ENCODE peak calls at places on chromosomes 5 and 9, in five cellular contexts. V is suprapubic skin, Z is ascending aorta, O is tibial artery, D is MM.1S. C is an unnamed sample.
A peak's percentile ranks its signal among the peaks of the same experiment; 100 is the strongest.

GRCh38 chr5:178940569-178941360 is at the start of gene ZNF454:
- DNase-seq in Z (peak; percentile 35), V (peak; percentile 92), D (no peak), O (peak; percentile 93), C (peak; percentile 91)

GRCh38 chr9:95425910-95426551 is 90.7 kb downstream of the PTCH1 start:
- DNase-seq in V (no peak), Z (no peak), D (peak; percentile 42), O (no peak), C (no peak)

GRCh38 chr9:123358181-123358894 is 2.3 kb downstream of the CRB2 start:
- DNase-seq in V (no peak), D (no peak), O (no peak), Z (no peak), C (no peak)

GRCh38 chr5:87258507-87258906 is 9.2 kb upstream of the RASA1 start:
- DNase-seq in O (no peak), D (peak; percentile 67), V (no peak), Z (no peak), C (no peak)

GRCh38 chr5:157816682-157817268 is 42.2 kb downstream of the CLINT1 start:
- DNase-seq in V (no peak), D (peak; percentile 26), O (no peak), Z (no peak), C (no peak)

GRCh38 chr5:175688352-175689146 is 30.7 kb downstream of the HRH2 start:
- DNase-seq in D (no peak), V (no peak), O (peak; percentile 53), Z (no peak), C (peak; percentile 54)

GRCh38 chr5:73027361-73027760 is 71.5 kb downstream of the FCHO2 start:
- DNase-seq in O (no peak), D (no peak), V (no peak), Z (no peak), C (no peak)

GRCh38 chr9:77793909-77794308 is 145.8 kb upstream of the GNA14 start:
- DNase-seq in V (no peak), O (no peak), D (no peak), Z (no peak), C (no peak)

GRCh38 chr9:99785010-99785590 is 36.6 kb upstream of the NR4A3 start:
- DNase-seq in O (no peak), D (no peak), Z (no peak), V (no peak), C (no peak)

GRCh38 chr9:21778300-21778699 is 24.1 kb upstream of the MTAP start:
- DNase-seq in V (no peak), D (no peak), Z (no peak), O (no peak), C (no peak)

GRCh38 chr5:158629591-158630312 is 470.0 kb downstream of the EBF1 start:
- DNase-seq in V (no peak), D (no peak), O (no peak), Z (no peak), C (no peak)

GRCh38 chr9:136372561-136373299 is 739 bp downstream of the CARD9 start:
- DNase-seq in Z (no peak), O (no peak), D (no peak), V (no peak), C (peak; percentile 93)

GRCh38 chr5:105230516-105230915 is 1667.9 kb upstream of the NUDT12 start:
- DNase-seq in O (no peak), D (no peak), Z (no peak), V (no peak), C (no peak)

GRCh38 chr5:54669845-54670635 is 152.5 kb downstream of the SNX18 start:
- DNase-seq in D (no peak), O (no peak), Z (no peak), V (no peak), C (no peak)

GRCh38 chr9:115923903-115924668 is 229.5 kb upstream of the PAPPA start:
- DNase-seq in D (no peak), Z (no peak), V (no peak), O (no peak), C (no peak)

GRCh38 chr9:121765021-121765950 is 113.9 kb downstream of the DAB2IP start:
- DNase-seq in O (peak; percentile 85), Z (no peak), V (no peak), D (no peak), C (peak; percentile 65)

GRCh38 chr9:124429530-124429867 is 14.3 kb upstream of the PSMB7 start:
- DNase-seq in D (no peak), V (peak; percentile 12), Z (no peak), O (no peak), C (no peak)

GRCh38 chr9:87213948-87214347 is 266.6 kb upstream of the GAS1 start:
- DNase-seq in O (no peak), V (no peak), Z (no peak), D (no peak), C (no peak)

GRCh38 chr9:19641046-19641445 is 147.8 kb downstream of the SLC24A2 start:
- DNase-seq in D (no peak), V (no peak), O (no peak), Z (no peak), C (no peak)

GRCh38 chr5:108521841-108522506 is 140.1 kb upstream of the FBXL17 start:
- DNase-seq in V (no peak), O (no peak), D (peak; percentile 76), Z (no peak), C (no peak)

GRCh38 chr5:14173419-14174234 is 30.5 kb downstream of the TRIO start:
- DNase-seq in V (no peak), D (no peak), O (no peak), Z (no peak), C (no peak)

GRCh38 chr9:134781895-134782294 is 98.7 kb upstream of the FCN2 start:
- DNase-seq in D (peak; percentile 10), Z (no peak), O (no peak), V (no peak), C (no peak)

GRCh38 chr5:152329896-152330295 is 75.2 kb downstream of the NMUR2 start:
- DNase-seq in Z (no peak), V (no peak), O (no peak), D (no peak), C (no peak)

GRCh38 chr5:91166040-91166807 is 216.9 kb downstream of the ARRDC3 start:
- DNase-seq in D (no peak), O (no peak), V (no peak), Z (no peak), C (no peak)

GRCh38 chr9:128946945-128947422 is 419 bp downstream of the DOLK start:
- DNase-seq in V (peak; percentile 82), O (no peak), D (peak; percentile 19), Z (no peak), C (no peak)

GRCh38 chr5:176647870-176648466 is 684 bp downstream of the TSPAN17 start:
- DNase-seq in O (peak; percentile 75), V (no peak), Z (no peak), D (no peak), C (peak; percentile 66)

GRCh38 chr5:10440367-10440990 is 1.2 kb upstream of the ROPN1L start:
- DNase-seq in Z (no peak), V (no peak), D (no peak), O (no peak), C (no peak)

GRCh38 chr5:85484982-85485574 is 1100.4 kb upstream of the EDIL3 start:
- DNase-seq in O (no peak), V (no peak), D (no peak), Z (no peak), C (no peak)

GRCh38 chr5:90438100-90438499 is 28.5 kb upstream of the CETN3 start:
- DNase-seq in O (no peak), V (no peak), D (no peak), Z (no peak), C (no peak)

GRCh38 chr5:148083203-148083602 is 19.4 kb downstream of the SPINK5 start:
- DNase-seq in Z (no peak), D (no peak), O (no peak), V (no peak), C (no peak)

GRCh38 chr9:22469928-22470544 is 23.4 kb downstream of the DMRTA1 start:
- DNase-seq in D (peak; percentile 53), Z (no peak), V (no peak), O (no peak), C (no peak)

GRCh38 chr9:2015581-2016410 is 649 bp downstream of the SMARCA2 start:
- DNase-seq in O (peak; percentile 81), V (peak; percentile 85), D (peak; percentile 50), Z (no peak), C (peak; percentile 89)

GRCh38 chr5:113205807-113206206 is 229.0 kb downstream of the TSSK1B start:
- DNase-seq in Z (no peak), O (no peak), V (no peak), D (no peak), C (no peak)

GRCh38 chr5:87339986-87340385 is 72.3 kb downstream of the RASA1 start:
- DNase-seq in O (no peak), D (no peak), V (no peak), Z (no peak), C (no peak)

GRCh38 chr9:120368799-120369198 is 211.2 kb downstream of the CDK5RAP2 start:
- DNase-seq in Z (no peak), D (no peak), V (no peak), O (peak; percentile 20), C (no peak)

GRCh38 chr9:14910178-14910805 is at the start of gene FREM1:
- DNase-seq in V (no peak), Z (no peak), O (peak; percentile 68), D (no peak), C (no peak)

GRCh38 chr9:74672237-74672636 is 175.1 kb downstream of the RORB start:
- DNase-seq in V (no peak), D (no peak), Z (no peak), O (no peak), C (no peak)

GRCh38 chr9:137531099-137531765 is 19.0 kb downstream of the PNPLA7 start:
- DNase-seq in O (no peak), V (no peak), D (no peak), Z (no peak), C (no peak)

GRCh38 chr5:14581891-14582796 is 552 bp downstream of the OTULINL start:
- DNase-seq in D (peak; percentile 91), Z (no peak), O (peak; percentile 75), V (peak; percentile 85), C (peak; percentile 93)

GRCh38 chr5:68285075-68285827 is 69.7 kb downstream of the PIK3R1 start:
- DNase-seq in O (no peak), D (peak; percentile 62), Z (no peak), V (no peak), C (no peak)
- H3K4me1 ChIP-seq in O (peaks cover 49% of the 10 kb centered on the region), D (peaks cover 26% of the 10 kb centered on the region), Z (peaks cover 9% of the 10 kb centered on the region), V (peaks cover 45% of the 10 kb centered on the region), C (peaks cover 71% of the 10 kb centered on the region)

DNA sequence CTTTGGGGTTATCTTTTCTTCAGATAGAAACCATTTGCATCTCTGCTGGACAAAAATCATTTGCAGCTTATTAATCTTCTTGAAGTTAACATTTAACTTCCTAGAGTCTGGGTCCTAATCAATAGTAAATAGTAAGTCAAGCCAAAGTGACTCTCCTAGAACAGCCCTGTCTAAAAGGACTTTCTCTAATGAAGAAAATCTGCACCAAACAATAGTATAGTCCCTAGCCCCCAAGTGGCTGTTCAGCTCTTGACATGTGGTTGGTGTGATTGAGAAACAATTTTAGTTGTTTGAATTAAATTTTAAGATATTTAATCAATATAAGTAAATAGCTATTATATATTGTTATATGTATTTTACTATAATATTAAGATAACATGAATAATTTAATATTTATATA is 64.6 kb upstream of the SHB start:
- DNase-seq in V (no peak), Z (no peak), O (no peak), D (no peak), C (no peak)
- H3K4me3 ChIP-seq in V (no peak overlapping the region), Z (no peak overlapping the region), O (no peak overlapping the region), D (no peak overlapping the region), C (no peak overlapping the region)

GRCh38 chr9:92610470-92611420 is 59.2 kb downstream of the IPPK start:
- DNase-seq in O (no peak), V (no peak), Z (no peak), D (no peak), C (no peak)
- H3K27ac ChIP-seq in O (no peak overlapping the region), V (peak overlapping the region; percentile 65), Z (no peak overlapping the region), D (no peak overlapping the region), C (no peak overlapping the region)

GRCh38 chr9:127637322-127637847 is 25.3 kb downstream of the STXBP1 start:
- DNase-seq in Z (no peak), O (no peak), D (no peak), V (no peak), C (no peak)
- H3K4me1 ChIP-seq in Z (no peaks in the 10 kb centered on the region), O (no peaks in the 10 kb centered on the region), D (peaks cover 2% of the 10 kb centered on the region), V (peaks cover 28% of the 10 kb centered on the region), C (peaks cover 23% of the 10 kb centered on the region)

C was measured in left lung.